ENCODE peak calls at places on chromosomes 7 and 10, in eight cellular contexts. One of them, this sample, is unnamed.

GRCh38 chr10:38038932-38039245 is 28.4 kb downstream of the ZNF33A start:
- DNase-seq in tibial nerve: no peak
- DNase-seq in activated naive CD4-positive, alpha-beta T cell: no peak
- DNase-seq in neuronal stem cell: no peak
- DNase-seq in fibroblast of pulmonary artery: no peak
- DNase-seq in endothelial cell: no peak
- DNase-seq in glomerular endothelial cell: no peak
- DNase-seq in fibroblast of lung: no peak
- DNase-seq in this sample: no peak

GRCh38 chr10:5443429-5443828 is 31.1 kb downstream of the NET1 start:
- DNase-seq in fibroblast of pulmonary artery: no peak
- DNase-seq in neuronal stem cell: no peak
- DNase-seq in fibroblast of lung: no peak
- DNase-seq in activated naive CD4-positive, alpha-beta T cell: no peak
- DNase-seq in glomerular endothelial cell: no peak
- DNase-seq in endothelial cell: no peak
- DNase-seq in tibial nerve: no peak
- DNase-seq in this sample: no peak

GRCh38 chr7:83824214-83824613 is 175.3 kb upstream of the SEMA3E start:
- DNase-seq in endothelial cell: no peak
- DNase-seq in fibroblast of pulmonary artery: peak
- DNase-seq in tibial nerve: no peak
- DNase-seq in fibroblast of lung: peak
- DNase-seq in neuronal stem cell: no peak
- DNase-seq in glomerular endothelial cell: no peak
- DNase-seq in activated naive CD4-positive, alpha-beta T cell: no peak
- DNase-seq in this sample: no peak

GRCh38 chr10:54096892-54097291 is 704.1 kb downstream of the PCDH15 start:
- DNase-seq in tibial nerve: no peak
- DNase-seq in glomerular endothelial cell: no peak
- DNase-seq in endothelial cell: no peak
- DNase-seq in activated naive CD4-positive, alpha-beta T cell: no peak
- DNase-seq in neuronal stem cell: no peak
- DNase-seq in fibroblast of pulmonary artery: no peak
- DNase-seq in fibroblast of lung: no peak
- DNase-seq in this sample: no peak

GRCh38 chr10:23556727-23557440 is 118.0 kb downstream of the OTUD1 start:
- DNase-seq in endothelial cell: no peak
- DNase-seq in fibroblast of lung: peak
- DNase-seq in tibial nerve: no peak
- DNase-seq in activated naive CD4-positive, alpha-beta T cell: no peak
- DNase-seq in neuronal stem cell: no peak
- DNase-seq in glomerular endothelial cell: no peak
- DNase-seq in fibroblast of pulmonary artery: peak
- DNase-seq in this sample: peak

GRCh38 chr7:25429731-25430130 is 201.4 kb upstream of the NPVF start:
- DNase-seq in glomerular endothelial cell: no peak
- DNase-seq in neuronal stem cell: no peak
- DNase-seq in activated naive CD4-positive, alpha-beta T cell: no peak
- DNase-seq in endothelial cell: no peak
- DNase-seq in tibial nerve: peak
- DNase-seq in fibroblast of pulmonary artery: no peak
- DNase-seq in fibroblast of lung: no peak
- DNase-seq in this sample: peak

GRCh38 chr10:132891994-132892393 is 50.4 kb downstream of the CFAP46 start:
- DNase-seq in activated naive CD4-positive, alpha-beta T cell: no peak
- DNase-seq in tibial nerve: no peak
- DNase-seq in glomerular endothelial cell: no peak
- DNase-seq in neuronal stem cell: no peak
- DNase-seq in fibroblast of pulmonary artery: peak
- DNase-seq in endothelial cell: no peak
- DNase-seq in fibroblast of lung: peak
- DNase-seq in this sample: no peak

GRCh38 chr10:13994932-13995331 is 335.8 kb downstream of the FRMD4A start:
- DNase-seq in neuronal stem cell: no peak
- DNase-seq in endothelial cell: no peak
- DNase-seq in fibroblast of lung: no peak
- DNase-seq in fibroblast of pulmonary artery: no peak
- DNase-seq in activated naive CD4-positive, alpha-beta T cell: no peak
- DNase-seq in glomerular endothelial cell: no peak
- DNase-seq in tibial nerve: no peak
- DNase-seq in this sample: no peak

GRCh38 chr7:80859272-80859970 is 59.4 kb downstream of the SEMA3C start:
- DNase-seq in tibial nerve: peak
- DNase-seq in neuronal stem cell: no peak
- DNase-seq in fibroblast of lung: peak
- DNase-seq in endothelial cell: no peak
- DNase-seq in glomerular endothelial cell: no peak
- DNase-seq in fibroblast of pulmonary artery: peak
- DNase-seq in activated naive CD4-positive, alpha-beta T cell: no peak
- DNase-seq in this sample: peak

This sample was measured in fibroblast of gingiva.